ENCODE peak calls at places on chromosome 5, in five cellular contexts. One of them, this sample, is unnamed.

GRCh38 chr5:52560366-52560765 is 227.3 kb upstream of the ITGA1 start:
- DNase-seq in HS-27A: no peak
- DNase-seq in adrenal gland: no peak
- DNase-seq in activated CD4-positive, CD25-positive, alpha-beta regulatory T cell treated with anti-CD3 and anti-CD28 coated beads, Interleukin-2, amount 50 U/mL, for 72 hours: no peak
- DNase-seq in foreskin fibroblast: peak
- DNase-seq in this sample: no peak

GRCh38 chr5:71922584-71923106 is 184.6 kb upstream of the MAP1B start:
- DNase-seq in HS-27A: peak
- DNase-seq in adrenal gland: no peak
- DNase-seq in activated CD4-positive, CD25-positive, alpha-beta regulatory T cell treated with anti-CD3 and anti-CD28 coated beads, Interleukin-2, amount 50 U/mL, for 72 hours: no peak
- DNase-seq in foreskin fibroblast: peak
- DNase-seq in this sample: no peak

GRCh38 chr5:125575561-125576504 is 829.4 kb upstream of the ZNF608 start:
- DNase-seq in HS-27A: no peak
- DNase-seq in adrenal gland: peak
- DNase-seq in activated CD4-positive, CD25-positive, alpha-beta regulatory T cell treated with anti-CD3 and anti-CD28 coated beads, Interleukin-2, amount 50 U/mL, for 72 hours: no peak
- DNase-seq in foreskin fibroblast: peak
- DNase-seq in this sample: no peak

GRCh38 chr5:159313197-159313596 is 17.1 kb downstream of the IL12B start:
- DNase-seq in HS-27A: no peak
- DNase-seq in adrenal gland: no peak
- DNase-seq in activated CD4-positive, CD25-positive, alpha-beta regulatory T cell treated with anti-CD3 and anti-CD28 coated beads, Interleukin-2, amount 50 U/mL, for 72 hours: no peak
- DNase-seq in foreskin fibroblast: no peak
- DNase-seq in this sample: no peak

GRCh38 chr5:116947691-116948528 is 373.3 kb upstream of the SEMA6A start:
- DNase-seq in HS-27A: no peak
- DNase-seq in adrenal gland: peak
- DNase-seq in activated CD4-positive, CD25-positive, alpha-beta regulatory T cell treated with anti-CD3 and anti-CD28 coated beads, Interleukin-2, amount 50 U/mL, for 72 hours: peak
- DNase-seq in foreskin fibroblast: peak
- DNase-seq in this sample: no peak

GRCh38 chr5:90562331-90562730 is 3.7 kb downstream of the ADGRV1 start:
- DNase-seq in HS-27A: no peak
- DNase-seq in adrenal gland: no peak
- DNase-seq in activated CD4-positive, CD25-positive, alpha-beta regulatory T cell treated with anti-CD3 and anti-CD28 coated beads, Interleukin-2, amount 50 U/mL, for 72 hours: no peak
- DNase-seq in foreskin fibroblast: no peak
- DNase-seq in this sample: no peak

GRCh38 chr5:106587-106986 is 14.6 kb downstream of the PLEKHG4B start:
- DNase-seq in HS-27A: no peak
- DNase-seq in adrenal gland: no peak
- DNase-seq in activated CD4-positive, CD25-positive, alpha-beta regulatory T cell treated with anti-CD3 and anti-CD28 coated beads, Interleukin-2, amount 50 U/mL, for 72 hours: no peak
- DNase-seq in foreskin fibroblast: no peak
- DNase-seq in this sample: no peak

GRCh38 chr5:114419941-114420340 is 58.1 kb downstream of the KCNN2 start:
- DNase-seq in HS-27A: no peak
- DNase-seq in adrenal gland: no peak
- DNase-seq in activated CD4-positive, CD25-positive, alpha-beta regulatory T cell treated with anti-CD3 and anti-CD28 coated beads, Interleukin-2, amount 50 U/mL, for 72 hours: no peak
- DNase-seq in foreskin fibroblast: peak
- DNase-seq in this sample: peak

GRCh38 chr5:143554918-143555477 is 151.5 kb upstream of the NR3C1 start:
- DNase-seq in HS-27A: no peak
- DNase-seq in adrenal gland: no peak
- DNase-seq in activated CD4-positive, CD25-positive, alpha-beta regulatory T cell treated with anti-CD3 and anti-CD28 coated beads, Interleukin-2, amount 50 U/mL, for 72 hours: no peak
- DNase-seq in foreskin fibroblast: peak
- DNase-seq in this sample: no peak

GRCh38 chr5:6820851-6821479 is 107.7 kb downstream of the TENT4A start:
- DNase-seq in HS-27A: no peak
- DNase-seq in adrenal gland: no peak
- DNase-seq in activated CD4-positive, CD25-positive, alpha-beta regulatory T cell treated with anti-CD3 and anti-CD28 coated beads, Interleukin-2, amount 50 U/mL, for 72 hours: peak
- DNase-seq in foreskin fibroblast: peak
- DNase-seq in this sample: no peak

GRCh38 chr5:101675510-101675909 is 620.6 kb downstream of the SLCO4C1 start:
- DNase-seq in HS-27A: no peak
- DNase-seq in adrenal gland: no peak
- DNase-seq in activated CD4-positive, CD25-positive, alpha-beta regulatory T cell treated with anti-CD3 and anti-CD28 coated beads, Interleukin-2, amount 50 U/mL, for 72 hours: no peak
- DNase-seq in foreskin fibroblast: no peak
- DNase-seq in this sample: no peak

GRCh38 chr5:120655828-120656435 is 191.8 kb downstream of the PRR16 start:
- DNase-seq in HS-27A: peak
- DNase-seq in adrenal gland: peak
- DNase-seq in activated CD4-positive, CD25-positive, alpha-beta regulatory T cell treated with anti-CD3 and anti-CD28 coated beads, Interleukin-2, amount 50 U/mL, for 72 hours: no peak
- DNase-seq in foreskin fibroblast: peak
- DNase-seq in this sample: no peak

GRCh38 chr5:172793577-172794488 is 22.8 kb upstream of the DUSP1 start:
- DNase-seq in HS-27A: no peak
- DNase-seq in adrenal gland: peak
- DNase-seq in activated CD4-positive, CD25-positive, alpha-beta regulatory T cell treated with anti-CD3 and anti-CD28 coated beads, Interleukin-2, amount 50 U/mL, for 72 hours: no peak
- DNase-seq in foreskin fibroblast: peak
- DNase-seq in this sample: no peak

GRCh38 chr5:144048254-144048856 is 122.1 kb downstream of the YIPF5 start:
- DNase-seq in HS-27A: no peak
- DNase-seq in adrenal gland: no peak
- DNase-seq in activated CD4-positive, CD25-positive, alpha-beta regulatory T cell treated with anti-CD3 and anti-CD28 coated beads, Interleukin-2, amount 50 U/mL, for 72 hours: no peak
- DNase-seq in foreskin fibroblast: peak
- DNase-seq in this sample: no peak

GRCh38 chr5:94025788-94026473 is 284.5 kb upstream of the POU5F2 start:
- DNase-seq in HS-27A: no peak
- DNase-seq in adrenal gland: no peak
- DNase-seq in activated CD4-positive, CD25-positive, alpha-beta regulatory T cell treated with anti-CD3 and anti-CD28 coated beads, Interleukin-2, amount 50 U/mL, for 72 hours: no peak
- DNase-seq in foreskin fibroblast: no peak
- DNase-seq in this sample: no peak

GRCh38 chr5:113246371-113246870 is 188.4 kb downstream of the TSSK1B start:
- DNase-seq in HS-27A: no peak
- DNase-seq in adrenal gland: no peak
- DNase-seq in activated CD4-positive, CD25-positive, alpha-beta regulatory T cell treated with anti-CD3 and anti-CD28 coated beads, Interleukin-2, amount 50 U/mL, for 72 hours: no peak
- DNase-seq in foreskin fibroblast: peak
- DNase-seq in this sample: no peak

This sample was measured in T1000.